ENCODE peak calls at places on chromosomes 2 and 18, in six cellular contexts. W, X, C, H, L and S are unnamed samples.

GRCh38 chr2:154402138-154402714 is 296.3 kb upstream of the KCNJ3 start:
- DNase-seq in C (no peak), X (peak), L (no peak), W (peak), H (peak), S (no peak)

GRCh38 chr2:212494413-212495020 is 44.1 kb downstream of the ERBB4 start:
- DNase-seq in L (no peak), C (no peak), W (no peak), H (peak), X (no peak), S (no peak)

GRCh38 chr2:38075436-38076249 is at the start of gene CYP1B1:
- DNase-seq in C (no peak), W (no peak), L (no peak), X (peak), H (peak), S (no peak)

GRCh38 chr2:95026471-95027368 is 1.2 kb downstream of the MAL start:
- DNase-seq in W (no peak), X (no peak), L (no peak), H (no peak), C (no peak), S (no peak)

GRCh38 chr2:220936641-220937197 is 635.4 kb downstream of the EPHA4 start:
- DNase-seq in W (no peak), H (no peak), C (no peak), X (no peak), L (no peak), S (no peak)

GRCh38 chr2:219387284-219388126 is at the start of gene DNPEP:
- DNase-seq in H (peak), X (peak), L (peak), W (peak), C (peak), S (no peak)

GRCh38 chr18:2589345-2590060 is 18.1 kb downstream of the NDC80 start:
- DNase-seq in H (no peak), L (no peak), X (peak), C (no peak), W (no peak), S (peak)

GRCh38 chr2:237967463-237967871 is 653 bp downstream of the UBE2F start:
- DNase-seq in X (peak), C (no peak), W (no peak), H (peak), L (peak), S (no peak)

GRCh38 chr2:9968940-9969497 is 17.5 kb downstream of the GRHL1 start:
- DNase-seq in H (no peak), X (no peak), C (peak), W (no peak), L (no peak), S (no peak)

GRCh38 chr2:174503161-174503809 is 16.5 kb upstream of the GPR155 start:
- DNase-seq in X (no peak), W (no peak), C (no peak), H (no peak), L (no peak), S (no peak)

DNA sequence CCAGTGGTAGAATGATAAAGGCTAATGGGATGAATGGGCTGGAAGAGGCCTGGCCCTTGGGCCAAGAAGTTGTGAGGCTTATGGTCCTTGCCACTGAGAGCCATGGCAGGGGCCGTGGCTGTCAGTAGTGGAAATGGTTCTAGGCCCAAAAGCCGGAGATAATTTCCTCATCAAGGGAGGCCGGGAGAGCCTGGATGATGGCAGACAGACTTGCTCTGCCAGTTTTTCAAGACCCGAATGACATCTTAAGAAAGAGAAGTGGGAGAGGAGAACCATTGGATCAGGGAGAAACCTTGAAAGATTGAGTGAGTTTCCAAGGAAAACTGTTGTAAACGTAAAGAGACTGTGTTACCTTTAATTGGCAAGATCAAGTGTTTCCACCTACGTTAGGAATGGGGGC is 46.3 kb upstream of the VPS54 start:
- DNase-seq in H (no peak), L (no peak), C (no peak), W (no peak), X (peak), S (no peak)
- H3K27ac ChIP-seq in H (no peak), L (no peak), C (no peak), W (no peak), X (no peak), S (peak)

GRCh38 chr2:105451571-105452140 is 52.8 kb upstream of the FHL2 start:
- DNase-seq in W (no peak), H (no peak), X (no peak), C (no peak), L (no peak), S (no peak)

GRCh38 chr2:105460048-105460732 is 61.3 kb upstream of the FHL2 start:
- DNase-seq in X (no peak), C (no peak), W (no peak), H (no peak), L (no peak), S (no peak)

GRCh38 chr2:105454801-105455485 is 56.1 kb upstream of the FHL2 start:
- DNase-seq in C (no peak), W (peak), X (peak), L (peak), H (peak), S (peak)

GRCh38 chr2:105458076-105458475 is 59.2 kb upstream of the FHL2 start:
- DNase-seq in L (no peak), H (no peak), C (no peak), W (no peak), X (no peak), S (no peak)

GRCh38 chr2:105455488-105455991 is 56.7 kb upstream of the FHL2 start:
- DNase-seq in W (peak), H (peak), C (peak), L (peak), X (peak), S (peak)
- H3K27ac ChIP-seq in W (no peak), H (peak), C (no peak), L (peak), X (no peak), S (peak)

DNA sequence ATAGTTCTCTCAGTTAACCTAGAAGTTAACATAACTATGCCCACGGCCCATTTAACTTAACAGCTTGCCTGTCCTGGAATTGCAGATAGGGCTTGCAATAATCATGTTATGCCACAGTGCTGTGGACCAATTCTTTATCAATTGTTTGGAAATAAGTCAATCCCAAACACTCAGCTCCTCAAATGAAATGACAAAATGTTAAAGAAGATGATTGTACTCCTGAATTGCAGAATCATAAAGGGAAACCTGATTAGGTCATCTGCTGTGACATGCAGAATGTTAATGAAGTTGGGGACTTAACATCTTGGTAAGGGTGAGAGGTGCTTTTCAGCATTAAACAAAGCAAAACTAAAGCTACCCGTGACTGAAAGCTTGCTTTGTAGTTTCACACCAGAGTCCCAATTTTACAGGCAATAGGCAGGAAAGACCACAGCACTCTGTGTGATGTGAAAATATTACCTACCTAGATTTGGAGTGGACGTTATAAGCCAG is 363.9 kb downstream of the GPD2 start:
- DNase-seq in H (no peak), L (no peak), W (no peak), C (no peak), X (no peak), S (no peak)
- H3K27ac ChIP-seq in H (no peak), L (peak), W (no peak), C (no peak), X (no peak), S (no peak)

DNA sequence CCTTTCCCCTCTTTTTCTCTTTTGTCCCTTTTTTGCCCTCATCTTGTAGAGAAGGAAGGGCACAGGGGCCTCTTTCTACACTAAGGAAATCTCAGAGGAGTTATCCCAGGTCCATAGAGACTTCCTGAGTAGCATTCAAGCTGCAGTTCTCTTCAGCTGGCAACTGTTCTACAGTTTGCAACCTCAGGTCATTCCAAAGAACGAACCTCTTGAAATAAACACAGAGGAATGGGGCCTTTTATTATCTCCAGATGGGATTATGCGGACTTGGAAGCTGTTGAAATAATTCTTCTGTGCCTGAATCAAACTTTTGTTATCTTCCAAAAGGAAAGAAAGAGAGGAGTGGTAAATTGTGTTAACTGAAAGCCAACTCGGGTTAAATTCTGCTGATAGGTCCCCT is 31.0 kb upstream of the NFE2L2 start:
- DNase-seq in H (peak), L (no peak), W (peak), C (no peak), X (no peak), S (no peak)
- H3K27ac ChIP-seq in H (peak), L (peak), W (peak), C (peak), X (no peak), S (no peak)